ENCODE peak calls at places on chromosomes 13 and 19, in four cellular contexts. E is choroid plexus epithelial cell, T is PC-3, N is right lobe of liver. G is an unnamed sample.

GRCh38 chr13:99662678-99663077 is 161.4 kb downstream of the TM9SF2 start:
- DNase-seq in N (no peak), T (no peak), E (no peak), G (no peak)

GRCh38 chr13:78978381-78978998 is 319.5 kb upstream of the OBI1 start:
- DNase-seq in T (peak; percentile 68), E (peak; percentile 84), N (no peak), G (peak; percentile 18)

GRCh38 chr19:52170863-52171320 is 529 bp downstream of the ZNF836 start:
- DNase-seq in E (no peak), T (no peak), N (peak; percentile 70), G (no peak)

GRCh38 chr13:91238036-91238435 is 109.5 kb upstream of the MIR17HG start:
- DNase-seq in N (no peak), T (no peak), E (no peak), G (no peak)

GRCh38 chr19:17526922-17527321 is 15.5 kb downstream of the PGLS start:
- DNase-seq in N (no peak), E (no peak), T (no peak), G (no peak)

GRCh38 chr19:36973844-36974195 is 57.7 kb downstream of the ZNF568 start:
- DNase-seq in T (no peak), E (no peak), N (no peak), G (no peak)

GRCh38 chr13:21330126-21330861 is 128.8 kb downstream of the ZDHHC20 start:
- DNase-seq in T (no peak), N (no peak), E (peak; percentile 34), G (no peak)

GRCh38 chr19:38298841-38299680 is 5.0 kb upstream of the C19orf33 start:
- DNase-seq in E (no peak), N (no peak), T (peak; percentile 50), G (peak; percentile 86)

GRCh38 chr19:46731007-46731501 is 14.1 kb upstream of the PRKD2 start:
- DNase-seq in E (peak; percentile 93), T (peak; percentile 89), N (no peak), G (peak; percentile 75)

GRCh38 chr19:1690570-1691307 is 38.3 kb upstream of the TCF3 start:
- DNase-seq in T (peak; percentile 51), E (peak; percentile 33), N (no peak), G (no peak)

GRCh38 chr19:6118043-6118442 is 7.7 kb upstream of the RFX2 start:
- DNase-seq in E (no peak), T (no peak), N (no peak), G (no peak)

GRCh38 chr19:12939292-12939606 is 840 bp downstream of the CALR start:
- DNase-seq in E (peak; percentile 83), N (peak; percentile 56), T (peak; percentile 18), G (no peak)

GRCh38 chr13:52739468-52740071 is at the start of gene CNMD:
- DNase-seq in N (no peak), T (no peak), E (no peak), G (no peak)

GRCh38 chr19:35718345-35719041 is 690 bp downstream of the KMT2B start:
- DNase-seq in T (peak; percentile 9), N (peak; percentile 72), E (peak; percentile 18), G (no peak)

GRCh38 chr13:110326263-110326904 is 19.3 kb downstream of the COL4A2 start:
- DNase-seq in T (no peak), E (no peak), N (no peak), G (no peak)

GRCh38 chr13:98103531-98103930 is 39.4 kb upstream of the FARP1 start:
- DNase-seq in T (peak; percentile 6), N (no peak), E (no peak), G (no peak)

GRCh38 chr19:6773323-6773931 is 919 bp downstream of the VAV1 start:
- DNase-seq in E (no peak), N (peak; percentile 70), T (no peak), G (no peak)

GRCh38 chr19:43489979-43490599 is 14.5 kb downstream of the PHLDB3 start:
- DNase-seq in E (no peak), N (no peak), T (no peak), G (no peak)

GRCh38 chr13:96032717-96033116 is 20.5 kb downstream of the UGGT2 start:
- DNase-seq in N (no peak), T (no peak), E (no peak), G (no peak)

GRCh38 chr13:42720116-42720857 is 61.1 kb upstream of the FAM216B start:
- DNase-seq in N (no peak), T (peak; percentile 90), E (peak; percentile 99), G (peak; percentile 38)

GRCh38 chr13:73364706-73365105 is 305.9 kb downstream of the KLF5 start:
- DNase-seq in E (no peak), T (no peak), N (no peak), G (no peak)

GRCh38 chr13:48009298-48009697 is 8.2 kb upstream of the SUCLA2 start:
- DNase-seq in T (peak; percentile 78), N (no peak), E (peak; percentile 68), G (peak; percentile 52)

GRCh38 chr19:42392165-42392564 is 2.1 kb upstream of the CNFN start:
- DNase-seq in T (no peak), N (no peak), E (no peak), G (no peak)

GRCh38 chr19:11418166-11418517 is 972 bp downstream of the RGL3 start:
- DNase-seq in N (no peak), E (no peak), T (no peak), G (no peak)

GRCh38 chr13:26964278-26965057 is 203.9 kb upstream of the GPR12 start:
- DNase-seq in E (peak; percentile 30), N (no peak), T (no peak), G (no peak)

GRCh38 chr19:20367811-20368294 is 197.7 kb downstream of the ZNF737 start:
- DNase-seq in N (no peak), T (no peak), E (no peak), G (no peak)
- TF ChIP-seq CTCF in N (no peak), T (no peak), E (no peak), G (no peak)

DNA sequence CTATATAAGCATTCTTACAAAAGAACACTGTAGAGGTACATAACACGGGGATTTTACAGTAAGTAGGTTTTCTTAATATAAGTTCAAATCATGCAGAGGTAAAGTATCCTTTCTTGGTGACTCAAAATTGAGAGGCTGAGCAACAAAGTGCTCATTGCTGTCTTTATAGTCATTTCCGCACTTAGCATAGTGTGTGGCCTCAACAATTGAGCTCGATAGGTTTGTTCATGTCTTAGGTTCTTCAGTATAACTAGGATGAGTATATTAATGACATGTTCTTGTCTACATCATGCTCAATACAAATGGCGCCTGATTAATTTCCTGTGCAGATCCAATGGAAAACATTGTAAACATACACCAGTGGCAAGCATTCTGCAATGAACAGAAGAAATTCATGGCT is 1.4 kb downstream of the WDFY2 start:
- DNase-seq in E (peak; percentile 42), T (peak; percentile 65), N (no peak), G (no peak)
- H3K4me3 ChIP-seq in E (peak overlapping the region; percentile 91), T (peak overlapping the region; percentile 90), N (peak overlapping the region; percentile 92), G (peak overlapping the region; percentile 96)

GRCh38 chr13:113758651-113759524 is at the start of gene TMEM255B:
- DNase-seq in T (peak; percentile 71), E (peak; percentile 56), N (peak; percentile 90), G (no peak)
- TF ChIP-seq CTCF in T (no peak), E (no peak), N (peak; percentile 54), G (no peak)

DNA sequence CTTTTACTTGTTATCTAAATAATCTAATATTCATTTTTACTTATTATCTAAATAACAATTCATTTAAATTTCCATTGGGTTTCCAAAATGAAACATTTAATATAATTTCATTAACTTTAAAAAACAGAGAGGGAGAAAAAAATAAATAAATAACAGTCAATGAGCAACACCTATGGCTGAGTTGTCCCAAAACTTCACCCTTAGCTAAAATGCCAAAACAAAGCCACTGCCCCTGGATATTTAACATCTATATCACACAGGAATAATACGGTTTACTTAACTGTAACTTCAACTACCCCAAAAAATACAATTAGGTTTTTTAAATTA is 570 bp downstream of the ELF1 start:
- DNase-seq in N (no peak), T (no peak), E (no peak), G (no peak)
- H3K4me3 ChIP-seq in N (no peak overlapping the region), T (peak overlapping the region; percentile 74), E (no peak overlapping the region), G (peak overlapping the region; percentile 48)

GRCh38 chr13:113426591-113426986 is 26.7 kb downstream of the ADPRHL1 start:
- DNase-seq in E (no peak), N (no peak), T (no peak), G (no peak)
- TF ChIP-seq CTCF in E (no peak), N (no peak), T (no peak), G (no peak)